ENCODE peak calls at places on chromosome 18, in nine cellular contexts. B, Z, F, I, P, A, N, V and U are unnamed samples.

GRCh38 chr18:2994603-2995432 is 18.1 kb downstream of the LPIN2 start:
- DNase-seq in I (peak), A (peak), B (peak), F (no peak), Z (no peak), N (peak), V (peak), P (no peak), U (no peak)

GRCh38 chr18:63161728-63162195 is 157.8 kb downstream of the BCL2 start:
- DNase-seq in F (peak), B (peak), I (peak), V (peak), P (peak), N (peak), A (no peak), Z (peak), U (peak)

GRCh38 chr18:79117380-79117779 is 48.2 kb downstream of the ATP9B start:
- DNase-seq in Z (peak), B (no peak), V (no peak), I (no peak), F (no peak), P (no peak), A (no peak), N (no peak), U (no peak)

GRCh38 chr18:61926532-61926931 is 33.7 kb upstream of the RNF152 start:
- DNase-seq in N (no peak), P (no peak), I (peak), F (no peak), Z (no peak), V (no peak), B (no peak), A (no peak), U (no peak)

GRCh38 chr18:9578306-9578705 is 36.1 kb downstream of the PPP4R1 start:
- DNase-seq in A (no peak), B (no peak), P (no peak), N (no peak), I (no peak), F (no peak), Z (peak), V (no peak), U (no peak)

GRCh38 chr18:52275817-52276216 is 64.2 kb upstream of the DCC start:
- DNase-seq in I (no peak), Z (no peak), N (no peak), F (no peak), P (no peak), B (no peak), V (no peak), A (no peak), U (no peak)

GRCh38 chr18:11849845-11850747 is 1.1 kb upstream of the CHMP1B start:
- DNase-seq in V (peak), I (peak), B (peak), Z (peak), P (peak), N (peak), F (peak), A (no peak), U (peak)

GRCh38 chr18:73780218-73780617 is 367.4 kb downstream of the FBXO15 start:
- DNase-seq in Z (no peak), I (no peak), F (no peak), P (no peak), B (no peak), V (no peak), A (no peak), N (no peak), U (no peak)

GRCh38 chr18:80227472-80227871 is 19.8 kb downstream of the PARD6G start:
- DNase-seq in I (no peak), B (no peak), N (no peak), F (no peak), V (no peak), Z (no peak), P (no peak), A (no peak), U (no peak)

GRCh38 chr18:42296192-42296591 is 341.2 kb downstream of the PIK3C3 start:
- DNase-seq in V (no peak), A (no peak), I (no peak), N (no peak), B (no peak), P (no peak), F (no peak), Z (no peak), U (no peak)

GRCh38 chr18:7417742-7418141 is 149.4 kb upstream of the PTPRM start:
- DNase-seq in V (no peak), Z (peak), B (no peak), A (no peak), I (no peak), N (no peak), F (no peak), P (no peak), U (no peak)

GRCh38 chr18:44778788-44779187 is 98.1 kb downstream of the SETBP1 start:
- DNase-seq in I (no peak), N (no peak), A (no peak), P (no peak), Z (no peak), F (no peak), B (no peak), V (no peak), U (no peak)

GRCh38 chr18:23716516-23716915 is 27.3 kb downstream of the LAMA3 start:
- DNase-seq in I (no peak), F (peak), P (no peak), A (peak), Z (peak), V (no peak), N (no peak), B (no peak), U (peak)

GRCh38 chr18:8469793-8470192 is 139.4 kb upstream of the RAB12 start:
- DNase-seq in Z (peak), I (no peak), B (no peak), A (no peak), N (no peak), P (no peak), F (peak), V (no peak), U (no peak)

GRCh38 chr18:32086866-32087265 is 4.8 kb upstream of the RNF138 start:
- DNase-seq in I (no peak), V (no peak), A (no peak), B (no peak), N (no peak), P (no peak), Z (peak), F (peak), U (no peak)

GRCh38 chr18:48979944-48980890 is 29.5 kb upstream of the SMAD7 start:
- DNase-seq in P (no peak), N (no peak), A (no peak), B (no peak), F (no peak), Z (peak), V (no peak), I (peak), U (no peak)

GRCh38 chr18:34219651-34220050 is 5.1 kb downstream of the NOL4 start:
- DNase-seq in N (no peak), A (no peak), Z (no peak), P (no peak), V (no peak), B (no peak), I (no peak), F (no peak), U (no peak)

GRCh38 chr18:53780666-53781065 is 443.8 kb downstream of the MBD2 start:
- DNase-seq in I (no peak), P (no peak), A (no peak), V (no peak), F (no peak), Z (no peak), B (no peak), N (no peak), U (no peak)

GRCh38 chr18:29560270-29560669 is 1383.3 kb upstream of the CDH2 start:
- DNase-seq in P (no peak), F (no peak), N (no peak), Z (no peak), B (no peak), A (no peak), V (no peak), I (no peak), U (no peak)